ENCODE peak calls at places on chromosome 6, in nine cellular contexts. X, O, E, I, A, U, J, H and F are unnamed samples.

GRCh38 chr6:88538130-88538706 is 372.1 kb upstream of the CNR1 start:
- DNase-seq in U (no peak), I (peak; percentile 83), E (peak; percentile 42), J (peak; percentile 63), A (no peak), X (no peak), H (no peak), O (peak; percentile 17), F (no peak)

GRCh38 chr6:138662474-138662873 is 111.1 kb upstream of the CCDC28A start:
- DNase-seq in O (peak; percentile 84), U (no peak), J (no peak), H (no peak), A (no peak), E (no peak), X (no peak), I (no peak), F (no peak)

GRCh38 chr6:148629910-148630470 is 116.8 kb upstream of the UST start:
- DNase-seq in A (no peak), U (no peak), I (no peak), X (no peak), J (no peak), O (no peak), H (no peak), E (no peak), F (no peak)

GRCh38 chr6:133184798-133185380 is 56.3 kb upstream of the EYA4 start:
- DNase-seq in J (peak; percentile 21), X (no peak), A (no peak), E (no peak), H (no peak), O (peak; percentile 32), I (no peak), U (no peak), F (no peak)

GRCh38 chr6:5946181-5946580 is 60.5 kb downstream of the NRN1 start:
- DNase-seq in A (no peak), J (no peak), I (no peak), H (no peak), X (no peak), E (no peak), O (no peak), U (no peak), F (no peak)

GRCh38 chr6:165819394-165819793 is 156.4 kb upstream of the PDE10A start:
- DNase-seq in O (no peak), U (no peak), E (no peak), H (no peak), J (no peak), X (no peak), I (no peak), A (no peak), F (no peak)

GRCh38 chr6:154488276-154488627 is 22.2 kb downstream of the CNKSR3 start:
- DNase-seq in X (no peak), O (peak; percentile 34), U (no peak), J (no peak), H (no peak), I (no peak), E (no peak), A (no peak), F (no peak)

GRCh38 chr6:26045046-26045938 is 41.9 kb upstream of the HFE start:
- DNase-seq in A (no peak), O (peak; percentile 93), H (peak; percentile 80), J (peak; percentile 93), I (no peak), X (peak; percentile 90), E (no peak), U (peak; percentile 48), F (peak; percentile 77)

GRCh38 chr6:106973841-106974336 is 640 bp downstream of the CD24 start:
- DNase-seq in J (no peak), I (no peak), O (no peak), U (no peak), A (peak; percentile 57), E (peak; percentile 36), X (no peak), H (no peak), F (no peak)